ENCODE peak calls at places on chromosome X, in eight cellular contexts. Q, U, B, D, A, I, K and M are unnamed samples.

GRCh38 chrX:72069380-72070160 is 62.1 kb downstream of the RTL5 start:
- ATAC-seq in I (no peak), B (no peak), K (peak), Q (peak), U (no peak), D (no peak), A (no peak), M (peak)

GRCh38 chrX:17174671-17175070 is 200.3 kb upstream of the NHS start:
- ATAC-seq in D (no peak), B (no peak), A (no peak), K (no peak), I (no peak), Q (no peak), U (no peak), M (no peak)

GRCh38 chrX:46961574-46962279 is 49.5 kb downstream of the JADE3 start:
- ATAC-seq in K (peak), B (no peak), D (no peak), A (peak), U (no peak), Q (no peak), I (no peak), M (no peak)

GRCh38 chrX:131621650-131622049 is 77.8 kb downstream of the OR13H1 start:
- ATAC-seq in U (no peak), K (no peak), A (no peak), I (no peak), B (no peak), Q (no peak), D (no peak), M (no peak)

GRCh38 chrX:37711991-37712390 is 26.4 kb downstream of the XK start:
- ATAC-seq in U (no peak), B (no peak), K (no peak), I (no peak), Q (no peak), A (no peak), D (no peak), M (no peak)

GRCh38 chrX:46577116-46578005 is 3.8 kb downstream of the CHST7 start:
- ATAC-seq in U (no peak), A (no peak), I (no peak), K (no peak), Q (no peak), B (no peak), D (no peak), M (no peak)

GRCh38 chrX:148290041-148290440 is 210.4 kb upstream of the AFF2 start:
- ATAC-seq in Q (no peak), B (no peak), D (no peak), I (no peak), U (no peak), A (no peak), K (no peak), M (no peak)

GRCh38 chrX:13094780-13095425 is 50.5 kb upstream of the FAM9C start:
- ATAC-seq in B (no peak), Q (peak), D (no peak), A (no peak), K (no peak), I (no peak), U (no peak), M (no peak)

GRCh38 chrX:68254738-68255645 is 178.3 kb downstream of the OPHN1 start:
- ATAC-seq in B (no peak), A (no peak), U (no peak), D (no peak), I (no peak), K (no peak), Q (no peak), M (no peak)

GRCh38 chrX:9318213-9318612 is 146.6 kb upstream of the TBL1X start:
- ATAC-seq in B (no peak), D (no peak), K (no peak), Q (no peak), A (peak), U (no peak), I (peak), M (no peak)

GRCh38 chrX:63349307-63349706 is 1.8 kb downstream of the SPIN4 start:
- ATAC-seq in B (no peak), I (peak), A (peak), Q (no peak), K (no peak), D (no peak), U (no peak), M (no peak)

GRCh38 chrX:57900961-57901360 is 9.3 kb downstream of the ZXDA start:
- ATAC-seq in B (no peak), Q (no peak), A (no peak), U (no peak), D (no peak), K (no peak), I (no peak), M (peak)

GRCh38 chrX:1274786-1275185 is 6.2 kb downstream of the CSF2RA start:
- ATAC-seq in A (no peak), K (no peak), I (no peak), Q (no peak), B (no peak), U (no peak), D (peak), M (no peak)

GRCh38 chrX:44674906-44675305 is 132.2 kb upstream of the FUNDC1 start:
- ATAC-seq in Q (no peak), K (no peak), U (no peak), I (no peak), B (no peak), A (no peak), D (no peak), M (no peak)

GRCh38 chrX:70553516-70553915 is 108.9 kb downstream of the DLG3 start:
- ATAC-seq in Q (no peak), A (peak), I (no peak), B (no peak), U (no peak), D (no peak), K (no peak), M (no peak)

GRCh38 chrX:39133971-39134370 is 332.7 kb downstream of the MID1IP1 start:
- ATAC-seq in K (peak), I (peak), U (peak), D (no peak), Q (no peak), A (peak), B (peak), M (no peak)

DNA sequence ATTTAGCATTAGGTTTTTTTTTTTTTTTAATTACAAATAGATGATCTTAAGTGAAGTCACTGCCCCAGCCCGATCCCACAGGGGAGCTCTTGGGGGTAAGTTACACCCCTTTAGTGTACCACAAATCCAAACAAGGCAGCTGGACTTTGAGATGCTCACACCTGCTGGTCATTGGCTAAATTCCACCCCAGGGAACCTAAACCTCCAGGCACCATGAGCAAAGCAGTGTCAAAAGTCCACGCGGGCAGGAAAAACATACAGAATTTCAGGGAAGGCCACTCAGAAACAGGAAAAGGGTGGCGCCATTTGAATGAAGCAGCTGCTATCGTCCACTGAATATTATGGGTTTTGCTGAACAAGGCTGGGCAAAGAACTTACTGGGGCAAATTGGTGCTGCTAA is 30.9 kb downstream of the SUPT20HL1 start:
- ATAC-seq in K (no peak), B (no peak), A (no peak), I (no peak), Q (no peak), U (peak), D (no peak), M (no peak)
- H3K27ac ChIP-seq in K (no peak), B (no peak), A (no peak), I (no peak), Q (no peak), U (no peak), D (no peak), M (no peak)

DNA sequence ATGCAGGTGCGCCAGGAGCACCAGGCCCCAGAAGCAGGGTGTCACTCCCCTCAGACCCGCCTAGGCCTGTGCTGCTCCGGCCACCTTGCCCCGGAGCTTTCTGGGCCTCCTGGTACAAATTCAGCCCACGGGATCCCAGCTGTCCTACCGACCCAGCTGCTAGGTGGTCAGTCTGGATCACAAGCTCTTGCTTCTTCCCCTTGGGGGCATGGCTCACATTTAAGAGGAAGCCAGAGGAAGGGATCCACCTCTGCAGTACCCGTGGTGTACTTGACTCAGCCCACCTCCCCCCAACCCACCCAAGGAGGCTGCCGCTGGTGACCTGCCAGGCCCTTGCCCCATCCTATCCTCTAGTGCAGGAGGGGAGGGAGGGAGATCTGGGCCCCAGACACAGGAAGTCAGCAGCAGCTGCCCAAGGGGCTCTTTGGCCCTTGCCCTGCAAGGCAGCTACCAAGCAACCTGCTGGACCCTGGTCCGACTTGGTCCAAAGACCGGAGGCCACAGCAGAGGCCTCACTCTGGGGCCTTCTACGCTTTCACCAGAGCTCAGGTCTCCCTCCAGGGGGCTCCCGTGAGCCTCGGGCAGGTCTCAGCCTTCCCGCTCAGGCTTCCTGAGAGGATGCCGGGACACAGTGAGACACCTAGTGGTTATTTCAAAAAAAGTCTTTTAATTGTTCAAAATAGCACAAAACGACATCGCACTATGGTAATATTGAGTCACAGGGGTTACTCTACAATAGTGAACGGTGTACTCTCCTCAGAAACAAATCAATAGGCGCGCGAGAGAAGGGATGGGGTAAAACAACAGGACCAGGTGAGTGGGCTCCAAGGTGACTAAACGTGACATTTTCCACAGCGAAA is 2.7 kb upstream of the RENBP start:
- ATAC-seq in B (peak), Q (peak), A (peak), I (peak), U (peak), D (peak), K (peak), M (peak)
- TF ChIP-seq POLR2AphosphoS5 in B (no peak), Q (peak), A (peak), I (peak), U (no peak), D (no peak), K (no peak), M (no peak)

GRCh38 chrX:121456315-121456714 is 408.9 kb downstream of the GLUD2 start:
- ATAC-seq in Q (no peak), I (no peak), U (no peak), K (no peak), A (peak), B (no peak), D (no peak), M (no peak)
- H3K27ac ChIP-seq in Q (no peak), I (no peak), U (no peak), K (no peak), A (no peak), B (no peak), D (no peak), M (no peak)

GRCh38 chrX:136865270-136866168 is 15.0 kb downstream of the RBMX start:
- ATAC-seq in D (no peak), I (no peak), Q (no peak), A (no peak), B (peak), K (no peak), U (no peak), M (no peak)
- TF ChIP-seq POLR2AphosphoS5 in D (no peak), I (no peak), Q (no peak), A (no peak), B (no peak), K (no peak), U (no peak), M (no peak)

DNA sequence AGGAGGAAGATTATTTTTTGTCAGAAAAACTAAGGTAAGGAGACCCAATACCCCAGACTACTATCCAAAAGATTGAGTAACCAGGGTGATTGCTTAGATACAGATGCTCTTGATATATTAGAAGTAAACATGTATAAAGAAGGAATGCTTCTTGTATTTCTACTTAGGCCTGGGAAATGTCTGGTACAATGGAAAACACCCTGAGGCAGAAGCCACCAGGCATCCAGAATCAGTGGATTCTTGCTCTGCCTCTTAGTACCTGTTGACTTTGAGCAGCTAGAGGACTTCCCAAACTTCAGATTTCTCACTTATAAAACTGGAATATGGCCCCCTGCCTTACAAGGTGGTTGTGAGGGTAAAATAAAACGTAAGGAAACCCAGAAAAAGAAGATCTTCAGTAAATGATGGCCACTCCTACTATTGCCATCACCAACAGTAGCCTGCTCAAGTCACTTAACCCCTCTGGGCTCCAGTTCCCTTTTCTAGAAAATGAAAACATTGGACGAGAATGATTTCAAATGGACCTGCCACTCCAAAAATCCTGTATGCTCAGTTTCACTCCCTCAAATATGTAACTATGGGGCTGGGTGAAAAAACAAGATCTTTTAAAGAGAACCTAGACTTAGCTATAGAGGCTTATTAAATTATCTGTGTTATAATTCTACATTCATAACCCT is 56.6 kb downstream of the AMELX start:
- ATAC-seq in U (no peak), K (no peak), B (no peak), D (no peak), A (no peak), Q (no peak), I (peak), M (no peak)
- H3K27ac ChIP-seq in U (no peak), K (no peak), B (no peak), D (peak), A (no peak), Q (no peak), I (peak), M (peak)

GRCh38 chrX:48905090-48905790 is 6.2 kb downstream of the SLC35A2 start:
- ATAC-seq in K (no peak), A (no peak), U (no peak), I (no peak), D (no peak), B (no peak), Q (no peak), M (no peak)

GRCh38 chrX:48902776-48903175 is 5.0 kb downstream of the PQBP1 start:
- ATAC-seq in B (no peak), Q (no peak), K (no peak), A (no peak), D (no peak), I (no peak), U (no peak), M (no peak)

GRCh38 chrX:48903290-48903689 is 5.6 kb downstream of the PQBP1 start:
- ATAC-seq in U (no peak), Q (no peak), A (no peak), I (peak), K (no peak), B (no peak), D (no peak), M (no peak)

GRCh38 chrX:48904626-48905025 is 6.8 kb downstream of the SLC35A2 start:
- ATAC-seq in K (no peak), Q (peak), A (no peak), U (peak), D (no peak), B (no peak), I (no peak), M (no peak)

GRCh38 chrX:48904180-48904579 is 6.5 kb downstream of the PQBP1 start:
- ATAC-seq in B (no peak), Q (peak), K (peak), D (no peak), A (no peak), U (no peak), I (peak), M (no peak)
- TF ChIP-seq POLR2AphosphoS5 in B (no peak), Q (no peak), K (no peak), D (no peak), A (no peak), U (no peak), I (no peak), M (no peak)

DNA sequence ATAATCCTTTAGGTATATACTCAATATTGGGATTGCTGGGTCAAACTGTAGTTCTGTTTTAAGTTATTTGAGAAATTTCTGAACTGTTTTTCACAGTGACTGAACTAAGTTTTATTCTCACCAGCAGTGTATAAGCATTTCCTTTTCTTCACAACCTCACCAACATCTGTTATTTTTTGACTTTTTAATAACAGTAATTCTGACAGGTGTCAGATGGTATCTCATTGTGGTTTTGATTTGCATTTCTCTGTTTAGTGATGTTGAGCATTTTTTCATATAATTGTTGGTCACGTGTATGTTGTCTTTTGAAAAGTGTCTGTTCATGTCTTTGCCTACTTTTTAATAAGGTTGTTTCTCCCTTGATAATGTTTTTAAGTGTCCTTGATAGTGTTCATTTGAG is 112.6 kb downstream of the LINC00632 start:
- ATAC-seq in D (no peak), U (no peak), K (no peak), A (no peak), I (no peak), B (no peak), Q (no peak), M (no peak)
- H3K27ac ChIP-seq in D (no peak), U (no peak), K (no peak), A (no peak), I (no peak), B (no peak), Q (no peak), M (no peak)

GRCh38 chrX:129961180-129962083 is 21.0 kb upstream of the BCORL1 start:
- ATAC-seq in U (peak), B (peak), I (peak), K (peak), D (peak), A (peak), Q (peak), M (no peak)
- TF ChIP-seq POLR2AphosphoS5 in U (no peak), B (peak), I (peak), K (no peak), D (no peak), A (peak), Q (peak), M (no peak)